ENCODE peak calls at places on chromosome 7, in nine cellular contexts. One of them, this sample, is unnamed.

GRCh38 chr7:135707570-135707966 is 20.4 kb downstream of the SLC13A4 start:
- DNase-seq in neural progenitor cell: no peak
- DNase-seq in A549: no peak
- DNase-seq in stimulated activated CD4-positive, alpha-beta T cell treated with anti-CD3 and anti-CD28 coated beads, Interleukin-2, amount 100 ng/mL, for 48 hours: no peak
- DNase-seq in lung: no peak
- DNase-seq in HFF-Myc: no peak
- DNase-seq in iris pigment epithelial cell: no peak
- DNase-seq in HT1080: no peak
- DNase-seq in mucosa of descending colon: no peak
- DNase-seq in this sample: peak; percentile 15

GRCh38 chr7:47492720-47493119 is 89.2 kb downstream of the TNS3 start:
- DNase-seq in neural progenitor cell: no peak
- DNase-seq in A549: no peak
- DNase-seq in stimulated activated CD4-positive, alpha-beta T cell treated with anti-CD3 and anti-CD28 coated beads, Interleukin-2, amount 100 ng/mL, for 48 hours: no peak
- DNase-seq in lung: no peak
- DNase-seq in HFF-Myc: no peak
- DNase-seq in iris pigment epithelial cell: no peak
- DNase-seq in HT1080: no peak
- DNase-seq in mucosa of descending colon: no peak
- DNase-seq in this sample: no peak

GRCh38 chr7:90605055-90605454 is 8.9 kb downstream of the CDK14 start:
- DNase-seq in neural progenitor cell: peak; percentile 23
- DNase-seq in A549: no peak
- DNase-seq in stimulated activated CD4-positive, alpha-beta T cell treated with anti-CD3 and anti-CD28 coated beads, Interleukin-2, amount 100 ng/mL, for 48 hours: no peak
- DNase-seq in lung: no peak
- DNase-seq in HFF-Myc: no peak
- DNase-seq in iris pigment epithelial cell: no peak
- DNase-seq in HT1080: no peak
- DNase-seq in mucosa of descending colon: no peak
- DNase-seq in this sample: no peak

GRCh38 chr7:26667514-26668133 is 196.8 kb downstream of the SKAP2 start:
- DNase-seq in neural progenitor cell: peak; percentile 95
- DNase-seq in A549: peak; percentile 47
- DNase-seq in stimulated activated CD4-positive, alpha-beta T cell treated with anti-CD3 and anti-CD28 coated beads, Interleukin-2, amount 100 ng/mL, for 48 hours: peak; percentile 31
- DNase-seq in lung: peak; percentile 73
- DNase-seq in HFF-Myc: peak; percentile 83
- DNase-seq in iris pigment epithelial cell: peak; percentile 87
- DNase-seq in HT1080: peak; percentile 90
- DNase-seq in mucosa of descending colon: peak; percentile 34
- DNase-seq in this sample: peak; percentile 97

GRCh38 chr7:134799387-134799786 is 20.0 kb downstream of the CALD1 start:
- DNase-seq in neural progenitor cell: no peak
- DNase-seq in A549: no peak
- DNase-seq in stimulated activated CD4-positive, alpha-beta T cell treated with anti-CD3 and anti-CD28 coated beads, Interleukin-2, amount 100 ng/mL, for 48 hours: no peak
- DNase-seq in lung: no peak
- DNase-seq in HFF-Myc: no peak
- DNase-seq in iris pigment epithelial cell: no peak
- DNase-seq in HT1080: no peak
- DNase-seq in mucosa of descending colon: no peak
- DNase-seq in this sample: no peak

GRCh38 chr7:17421941-17422340 is 123.5 kb downstream of the AHR start:
- DNase-seq in neural progenitor cell: no peak
- DNase-seq in A549: no peak
- DNase-seq in stimulated activated CD4-positive, alpha-beta T cell treated with anti-CD3 and anti-CD28 coated beads, Interleukin-2, amount 100 ng/mL, for 48 hours: no peak
- DNase-seq in lung: no peak
- DNase-seq in HFF-Myc: no peak
- DNase-seq in iris pigment epithelial cell: peak; percentile 29
- DNase-seq in HT1080: no peak
- DNase-seq in mucosa of descending colon: no peak
- DNase-seq in this sample: no peak

GRCh38 chr7:158094671-158095256 is 492.9 kb downstream of the PTPRN2 start:
- DNase-seq in neural progenitor cell: no peak
- DNase-seq in A549: no peak
- DNase-seq in stimulated activated CD4-positive, alpha-beta T cell treated with anti-CD3 and anti-CD28 coated beads, Interleukin-2, amount 100 ng/mL, for 48 hours: no peak
- DNase-seq in lung: no peak
- DNase-seq in HFF-Myc: no peak
- DNase-seq in iris pigment epithelial cell: no peak
- DNase-seq in HT1080: no peak
- DNase-seq in mucosa of descending colon: no peak
- DNase-seq in this sample: peak; percentile 1

GRCh38 chr7:66778201-66778600 is 37.7 kb downstream of the RABGEF1 start:
- DNase-seq in neural progenitor cell: no peak
- DNase-seq in A549: no peak
- DNase-seq in stimulated activated CD4-positive, alpha-beta T cell treated with anti-CD3 and anti-CD28 coated beads, Interleukin-2, amount 100 ng/mL, for 48 hours: no peak
- DNase-seq in lung: no peak
- DNase-seq in HFF-Myc: no peak
- DNase-seq in iris pigment epithelial cell: peak; percentile 71
- DNase-seq in HT1080: no peak
- DNase-seq in mucosa of descending colon: no peak
- DNase-seq in this sample: no peak

GRCh38 chr7:34596887-34597286 is 61.1 kb upstream of the NPSR1 start:
- DNase-seq in neural progenitor cell: peak; percentile 20
- DNase-seq in A549: no peak
- DNase-seq in stimulated activated CD4-positive, alpha-beta T cell treated with anti-CD3 and anti-CD28 coated beads, Interleukin-2, amount 100 ng/mL, for 48 hours: no peak
- DNase-seq in lung: no peak
- DNase-seq in HFF-Myc: no peak
- DNase-seq in iris pigment epithelial cell: peak; percentile 7
- DNase-seq in HT1080: peak; percentile 11
- DNase-seq in mucosa of descending colon: peak; percentile 19
- DNase-seq in this sample: peak; percentile 52

GRCh38 chr7:52017802-52018679 is 701.4 kb upstream of the COBL start:
- DNase-seq in neural progenitor cell: peak; percentile 85
- DNase-seq in A549: peak; percentile 19
- DNase-seq in stimulated activated CD4-positive, alpha-beta T cell treated with anti-CD3 and anti-CD28 coated beads, Interleukin-2, amount 100 ng/mL, for 48 hours: no peak
- DNase-seq in lung: no peak
- DNase-seq in HFF-Myc: no peak
- DNase-seq in iris pigment epithelial cell: peak; percentile 0
- DNase-seq in HT1080: peak; percentile 52
- DNase-seq in mucosa of descending colon: no peak
- DNase-seq in this sample: peak; percentile 92

GRCh38 chr7:38300175-38300574 is 26.7 kb upstream of the TARP start:
- DNase-seq in neural progenitor cell: no peak
- DNase-seq in A549: no peak
- DNase-seq in stimulated activated CD4-positive, alpha-beta T cell treated with anti-CD3 and anti-CD28 coated beads, Interleukin-2, amount 100 ng/mL, for 48 hours: no peak
- DNase-seq in lung: no peak
- DNase-seq in HFF-Myc: no peak
- DNase-seq in iris pigment epithelial cell: no peak
- DNase-seq in HT1080: no peak
- DNase-seq in mucosa of descending colon: no peak
- DNase-seq in this sample: peak; percentile 36

GRCh38 chr7:39017369-39017768 is 39.7 kb downstream of the POU6F2 start:
- DNase-seq in neural progenitor cell: no peak
- DNase-seq in A549: no peak
- DNase-seq in stimulated activated CD4-positive, alpha-beta T cell treated with anti-CD3 and anti-CD28 coated beads, Interleukin-2, amount 100 ng/mL, for 48 hours: no peak
- DNase-seq in lung: no peak
- DNase-seq in HFF-Myc: no peak
- DNase-seq in iris pigment epithelial cell: no peak
- DNase-seq in HT1080: no peak
- DNase-seq in mucosa of descending colon: no peak
- DNase-seq in this sample: peak; percentile 27

GRCh38 chr7:3673524-3673923 is 372.5 kb downstream of the SDK1 start:
- DNase-seq in neural progenitor cell: peak; percentile 72
- DNase-seq in A549: no peak
- DNase-seq in stimulated activated CD4-positive, alpha-beta T cell treated with anti-CD3 and anti-CD28 coated beads, Interleukin-2, amount 100 ng/mL, for 48 hours: peak; percentile 42
- DNase-seq in lung: no peak
- DNase-seq in HFF-Myc: no peak
- DNase-seq in iris pigment epithelial cell: peak; percentile 12
- DNase-seq in HT1080: no peak
- DNase-seq in mucosa of descending colon: peak; percentile 61
- DNase-seq in this sample: peak; percentile 88

GRCh38 chr7:2175514-2175913 is 57.2 kb downstream of the MAD1L1 start:
- DNase-seq in neural progenitor cell: no peak
- DNase-seq in A549: no peak
- DNase-seq in stimulated activated CD4-positive, alpha-beta T cell treated with anti-CD3 and anti-CD28 coated beads, Interleukin-2, amount 100 ng/mL, for 48 hours: no peak
- DNase-seq in lung: peak; percentile 49
- DNase-seq in HFF-Myc: peak; percentile 100
- DNase-seq in iris pigment epithelial cell: peak; percentile 93
- DNase-seq in HT1080: peak; percentile 95
- DNase-seq in mucosa of descending colon: no peak
- DNase-seq in this sample: peak; percentile 33

GRCh38 chr7:11709240-11709639 is 122.8 kb downstream of the THSD7A start:
- DNase-seq in neural progenitor cell: no peak
- DNase-seq in A549: no peak
- DNase-seq in stimulated activated CD4-positive, alpha-beta T cell treated with anti-CD3 and anti-CD28 coated beads, Interleukin-2, amount 100 ng/mL, for 48 hours: no peak
- DNase-seq in lung: no peak
- DNase-seq in HFF-Myc: no peak
- DNase-seq in iris pigment epithelial cell: no peak
- DNase-seq in HT1080: no peak
- DNase-seq in mucosa of descending colon: no peak
- DNase-seq in this sample: no peak

GRCh38 chr7:140623995-140624902 is 16.4 kb downstream of the DENND2A start:
- DNase-seq in neural progenitor cell: no peak
- DNase-seq in A549: no peak
- DNase-seq in stimulated activated CD4-positive, alpha-beta T cell treated with anti-CD3 and anti-CD28 coated beads, Interleukin-2, amount 100 ng/mL, for 48 hours: no peak
- DNase-seq in lung: no peak
- DNase-seq in HFF-Myc: no peak
- DNase-seq in iris pigment epithelial cell: no peak
- DNase-seq in HT1080: no peak
- DNase-seq in mucosa of descending colon: no peak
- DNase-seq in this sample: peak; percentile 53

GRCh38 chr7:24665564-24666294 is 91.5 kb downstream of the GSDME start:
- DNase-seq in neural progenitor cell: peak; percentile 60
- DNase-seq in A549: peak; percentile 32
- DNase-seq in stimulated activated CD4-positive, alpha-beta T cell treated with anti-CD3 and anti-CD28 coated beads, Interleukin-2, amount 100 ng/mL, for 48 hours: peak; percentile 43
- DNase-seq in lung: no peak
- DNase-seq in HFF-Myc: peak; percentile 22
- DNase-seq in iris pigment epithelial cell: peak; percentile 56
- DNase-seq in HT1080: peak; percentile 51
- DNase-seq in mucosa of descending colon: no peak
- DNase-seq in this sample: peak; percentile 85

GRCh38 chr7:37068902-37069301 is 344.6 kb upstream of the AOAH start:
- DNase-seq in neural progenitor cell: no peak
- DNase-seq in A549: no peak
- DNase-seq in stimulated activated CD4-positive, alpha-beta T cell treated with anti-CD3 and anti-CD28 coated beads, Interleukin-2, amount 100 ng/mL, for 48 hours: no peak
- DNase-seq in lung: no peak
- DNase-seq in HFF-Myc: no peak
- DNase-seq in iris pigment epithelial cell: no peak
- DNase-seq in HT1080: no peak
- DNase-seq in mucosa of descending colon: no peak
- DNase-seq in this sample: peak; percentile 38

GRCh38 chr7:146346096-146346495 is 229.5 kb downstream of the CNTNAP2 start:
- DNase-seq in neural progenitor cell: no peak
- DNase-seq in A549: no peak
- DNase-seq in stimulated activated CD4-positive, alpha-beta T cell treated with anti-CD3 and anti-CD28 coated beads, Interleukin-2, amount 100 ng/mL, for 48 hours: no peak
- DNase-seq in lung: no peak
- DNase-seq in HFF-Myc: no peak
- DNase-seq in iris pigment epithelial cell: no peak
- DNase-seq in HT1080: no peak
- DNase-seq in mucosa of descending colon: no peak
- DNase-seq in this sample: no peak

GRCh38 chr7:134121632-134122139 is 5.5 kb upstream of the LRGUK start:
- DNase-seq in neural progenitor cell: no peak
- DNase-seq in A549: no peak
- DNase-seq in stimulated activated CD4-positive, alpha-beta T cell treated with anti-CD3 and anti-CD28 coated beads, Interleukin-2, amount 100 ng/mL, for 48 hours: no peak
- DNase-seq in lung: no peak
- DNase-seq in HFF-Myc: no peak
- DNase-seq in iris pigment epithelial cell: no peak
- DNase-seq in HT1080: no peak
- DNase-seq in mucosa of descending colon: no peak
- DNase-seq in this sample: no peak

GRCh38 chr7:1248459-1249131 is 15.9 kb downstream of the UNCX start:
- DNase-seq in neural progenitor cell: peak; percentile 73
- DNase-seq in A549: no peak
- DNase-seq in stimulated activated CD4-positive, alpha-beta T cell treated with anti-CD3 and anti-CD28 coated beads, Interleukin-2, amount 100 ng/mL, for 48 hours: no peak
- DNase-seq in lung: no peak
- DNase-seq in HFF-Myc: no peak
- DNase-seq in iris pigment epithelial cell: no peak
- DNase-seq in HT1080: no peak
- DNase-seq in mucosa of descending colon: no peak
- DNase-seq in this sample: peak; percentile 73

GRCh38 chr7:100547872-100548271 is 8.9 kb downstream of the AGFG2 start:
- DNase-seq in neural progenitor cell: no peak
- DNase-seq in A549: no peak
- DNase-seq in stimulated activated CD4-positive, alpha-beta T cell treated with anti-CD3 and anti-CD28 coated beads, Interleukin-2, amount 100 ng/mL, for 48 hours: no peak
- DNase-seq in lung: no peak
- DNase-seq in HFF-Myc: no peak
- DNase-seq in iris pigment epithelial cell: peak; percentile 35
- DNase-seq in HT1080: peak; percentile 53
- DNase-seq in mucosa of descending colon: no peak
- DNase-seq in this sample: no peak

GRCh38 chr7:85286449-85286848 is 99.6 kb upstream of the SEMA3D start:
- DNase-seq in neural progenitor cell: peak; percentile 16
- DNase-seq in A549: no peak
- DNase-seq in stimulated activated CD4-positive, alpha-beta T cell treated with anti-CD3 and anti-CD28 coated beads, Interleukin-2, amount 100 ng/mL, for 48 hours: no peak
- DNase-seq in lung: no peak
- DNase-seq in HFF-Myc: no peak
- DNase-seq in iris pigment epithelial cell: no peak
- DNase-seq in HT1080: no peak
- DNase-seq in mucosa of descending colon: no peak
- DNase-seq in this sample: no peak

GRCh38 chr7:115924398-115924797 is 106.2 kb downstream of the TFEC start:
- DNase-seq in neural progenitor cell: no peak
- DNase-seq in A549: no peak
- DNase-seq in stimulated activated CD4-positive, alpha-beta T cell treated with anti-CD3 and anti-CD28 coated beads, Interleukin-2, amount 100 ng/mL, for 48 hours: no peak
- DNase-seq in lung: no peak
- DNase-seq in HFF-Myc: no peak
- DNase-seq in iris pigment epithelial cell: no peak
- DNase-seq in HT1080: no peak
- DNase-seq in mucosa of descending colon: no peak
- DNase-seq in this sample: no peak

GRCh38 chr7:144391014-144391413 is 12.5 kb downstream of the NOBOX start:
- DNase-seq in neural progenitor cell: no peak
- DNase-seq in A549: no peak
- DNase-seq in stimulated activated CD4-positive, alpha-beta T cell treated with anti-CD3 and anti-CD28 coated beads, Interleukin-2, amount 100 ng/mL, for 48 hours: no peak
- DNase-seq in lung: no peak
- DNase-seq in HFF-Myc: no peak
- DNase-seq in iris pigment epithelial cell: no peak
- DNase-seq in HT1080: no peak
- DNase-seq in mucosa of descending colon: no peak
- DNase-seq in this sample: no peak

GRCh38 chr7:77877800-77878199 is 79.2 kb downstream of the PHTF2 start:
- DNase-seq in neural progenitor cell: no peak
- DNase-seq in A549: no peak
- DNase-seq in stimulated activated CD4-positive, alpha-beta T cell treated with anti-CD3 and anti-CD28 coated beads, Interleukin-2, amount 100 ng/mL, for 48 hours: no peak
- DNase-seq in lung: no peak
- DNase-seq in HFF-Myc: no peak
- DNase-seq in iris pigment epithelial cell: peak; percentile 70
- DNase-seq in HT1080: peak; percentile 31
- DNase-seq in mucosa of descending colon: no peak
- DNase-seq in this sample: no peak

GRCh38 chr7:34160261-34160752 is 255.0 kb downstream of the BMPER start:
- DNase-seq in neural progenitor cell: no peak
- DNase-seq in A549: no peak
- DNase-seq in stimulated activated CD4-positive, alpha-beta T cell treated with anti-CD3 and anti-CD28 coated beads, Interleukin-2, amount 100 ng/mL, for 48 hours: no peak
- DNase-seq in lung: no peak
- DNase-seq in HFF-Myc: peak; percentile 58
- DNase-seq in iris pigment epithelial cell: peak; percentile 55
- DNase-seq in HT1080: peak; percentile 63
- DNase-seq in mucosa of descending colon: no peak
- DNase-seq in this sample: no peak

GRCh38 chr7:130894146-130895005 is 160.4 kb upstream of the KLF14 start:
- DNase-seq in neural progenitor cell: no peak
- DNase-seq in A549: peak; percentile 80
- DNase-seq in stimulated activated CD4-positive, alpha-beta T cell treated with anti-CD3 and anti-CD28 coated beads, Interleukin-2, amount 100 ng/mL, for 48 hours: no peak
- DNase-seq in lung: peak; percentile 91
- DNase-seq in HFF-Myc: no peak
- DNase-seq in iris pigment epithelial cell: peak; percentile 77
- DNase-seq in HT1080: peak; percentile 95
- DNase-seq in mucosa of descending colon: peak; percentile 70
- DNase-seq in this sample: no peak

GRCh38 chr7:117230276-117231046 is 92.4 kb downstream of the WNT2 start:
- DNase-seq in neural progenitor cell: no peak
- DNase-seq in A549: no peak
- DNase-seq in stimulated activated CD4-positive, alpha-beta T cell treated with anti-CD3 and anti-CD28 coated beads, Interleukin-2, amount 100 ng/mL, for 48 hours: no peak
- DNase-seq in lung: no peak
- DNase-seq in HFF-Myc: no peak
- DNase-seq in iris pigment epithelial cell: peak; percentile 96
- DNase-seq in HT1080: no peak
- DNase-seq in mucosa of descending colon: no peak
- DNase-seq in this sample: no peak

GRCh38 chr7:82697897-82698296 is 254.3 kb upstream of the CACNA2D1 start:
- DNase-seq in neural progenitor cell: no peak
- DNase-seq in A549: no peak
- DNase-seq in stimulated activated CD4-positive, alpha-beta T cell treated with anti-CD3 and anti-CD28 coated beads, Interleukin-2, amount 100 ng/mL, for 48 hours: no peak
- DNase-seq in lung: no peak
- DNase-seq in HFF-Myc: no peak
- DNase-seq in iris pigment epithelial cell: peak; percentile 53
- DNase-seq in HT1080: no peak
- DNase-seq in mucosa of descending colon: no peak
- DNase-seq in this sample: no peak

GRCh38 chr7:158322616-158323530 is 264.8 kb downstream of the PTPRN2 start:
- DNase-seq in neural progenitor cell: peak; percentile 37
- DNase-seq in A549: no peak
- DNase-seq in stimulated activated CD4-positive, alpha-beta T cell treated with anti-CD3 and anti-CD28 coated beads, Interleukin-2, amount 100 ng/mL, for 48 hours: no peak
- DNase-seq in lung: peak; percentile 7
- DNase-seq in HFF-Myc: no peak
- DNase-seq in iris pigment epithelial cell: no peak
- DNase-seq in HT1080: no peak
- DNase-seq in mucosa of descending colon: no peak
- DNase-seq in this sample: no peak